ENCODE peak calls at places on chromosomes 16 and 17, in six cellular contexts. One of them, this sample, is unnamed.

GRCh38 chr17:75273968-75274708 is 3.1 kb upstream of the MIF4GD start:
- DNase-seq in heart right ventricle: no peak
- DNase-seq in SJCRH30: no peak
- DNase-seq in body of pancreas: no peak
- DNase-seq in endodermal cell: no peak
- DNase-seq in brain microvascular endothelial cell: peak; percentile 43
- DNase-seq in this sample: no peak

GRCh38 chr17:5413682-5414081 is 5.8 kb downstream of the NUP88 start:
- DNase-seq in heart right ventricle: no peak
- DNase-seq in SJCRH30: no peak
- DNase-seq in body of pancreas: no peak
- DNase-seq in endodermal cell: no peak
- DNase-seq in brain microvascular endothelial cell: peak; percentile 39
- DNase-seq in this sample: peak; percentile 77

GRCh38 chr17:81869221-81870154 is 1.6 kb downstream of the ARHGDIA start:
- DNase-seq in heart right ventricle: peak; percentile 24
- DNase-seq in SJCRH30: peak; percentile 43
- DNase-seq in body of pancreas: peak; percentile 52
- DNase-seq in endodermal cell: peak; percentile 92
- DNase-seq in brain microvascular endothelial cell: peak; percentile 9
- DNase-seq in this sample: peak; percentile 58

GRCh38 chr17:5893741-5894140 is 176.4 kb upstream of the WSCD1 start:
- DNase-seq in heart right ventricle: no peak
- DNase-seq in SJCRH30: no peak
- DNase-seq in body of pancreas: no peak
- DNase-seq in endodermal cell: peak; percentile 30
- DNase-seq in brain microvascular endothelial cell: no peak
- DNase-seq in this sample: no peak

GRCh38 chr16:51648521-51648920 is 497.5 kb upstream of the SALL1 start:
- DNase-seq in heart right ventricle: no peak
- DNase-seq in SJCRH30: no peak
- DNase-seq in body of pancreas: no peak
- DNase-seq in endodermal cell: no peak
- DNase-seq in brain microvascular endothelial cell: no peak
- DNase-seq in this sample: no peak

GRCh38 chr17:34841467-34841866 is 119.8 kb downstream of the CCT6B start:
- DNase-seq in heart right ventricle: no peak
- DNase-seq in SJCRH30: no peak
- DNase-seq in body of pancreas: no peak
- DNase-seq in endodermal cell: no peak
- DNase-seq in brain microvascular endothelial cell: no peak
- DNase-seq in this sample: no peak

GRCh38 chr17:57569021-57569420 is 176.1 kb downstream of the CCDC182 start:
- DNase-seq in heart right ventricle: no peak
- DNase-seq in SJCRH30: no peak
- DNase-seq in body of pancreas: no peak
- DNase-seq in endodermal cell: no peak
- DNase-seq in brain microvascular endothelial cell: no peak
- DNase-seq in this sample: no peak

GRCh38 chr17:14487068-14487467 is 186.2 kb downstream of the HS3ST3B1 start:
- DNase-seq in heart right ventricle: no peak
- DNase-seq in SJCRH30: no peak
- DNase-seq in body of pancreas: no peak
- DNase-seq in endodermal cell: no peak
- DNase-seq in brain microvascular endothelial cell: no peak
- DNase-seq in this sample: no peak

GRCh38 chr16:84369938-84370627 is 1.7 kb downstream of the ATP2C2 start:
- DNase-seq in heart right ventricle: no peak
- DNase-seq in SJCRH30: no peak
- DNase-seq in body of pancreas: no peak
- DNase-seq in endodermal cell: no peak
- DNase-seq in brain microvascular endothelial cell: no peak
- DNase-seq in this sample: peak; percentile 87

GRCh38 chr17:34255381-34255732 is 272 bp downstream of the CCL2 start:
- DNase-seq in heart right ventricle: no peak
- DNase-seq in SJCRH30: no peak
- DNase-seq in body of pancreas: no peak
- DNase-seq in endodermal cell: no peak
- DNase-seq in brain microvascular endothelial cell: no peak
- DNase-seq in this sample: no peak

GRCh38 chr17:81018044-81018802 is 16.7 kb upstream of the BAIAP2 start:
- DNase-seq in heart right ventricle: no peak
- DNase-seq in SJCRH30: peak; percentile 85
- DNase-seq in body of pancreas: no peak
- DNase-seq in endodermal cell: no peak
- DNase-seq in brain microvascular endothelial cell: no peak
- DNase-seq in this sample: peak; percentile 53

GRCh38 chr16:67538666-67539101 is 10.1 kb downstream of the RIPOR1 start:
- DNase-seq in heart right ventricle: no peak
- DNase-seq in SJCRH30: no peak
- DNase-seq in body of pancreas: no peak
- DNase-seq in endodermal cell: peak; percentile 74
- DNase-seq in brain microvascular endothelial cell: peak; percentile 45
- DNase-seq in this sample: peak; percentile 43

GRCh38 chr17:21218101-21218500 is 4.1 kb upstream of the TMEM11 start:
- DNase-seq in heart right ventricle: no peak
- DNase-seq in SJCRH30: no peak
- DNase-seq in body of pancreas: no peak
- DNase-seq in endodermal cell: peak; percentile 87
- DNase-seq in brain microvascular endothelial cell: peak; percentile 15
- DNase-seq in this sample: no peak

GRCh38 chr17:71033336-71033735 is 864.0 kb downstream of the KCNJ2 start:
- DNase-seq in heart right ventricle: no peak
- DNase-seq in SJCRH30: no peak
- DNase-seq in body of pancreas: no peak
- DNase-seq in endodermal cell: peak; percentile 83
- DNase-seq in brain microvascular endothelial cell: no peak
- DNase-seq in this sample: no peak

GRCh38 chr16:80200079-80200478 is 340.7 kb upstream of the DYNLRB2 start:
- DNase-seq in heart right ventricle: no peak
- DNase-seq in SJCRH30: no peak
- DNase-seq in body of pancreas: no peak
- DNase-seq in endodermal cell: no peak
- DNase-seq in brain microvascular endothelial cell: peak; percentile 26
- DNase-seq in this sample: no peak

GRCh38 chr17:2397247-2398171 is 3.4 kb downstream of the MNT start:
- DNase-seq in heart right ventricle: no peak
- DNase-seq in SJCRH30: no peak
- DNase-seq in body of pancreas: no peak
- DNase-seq in endodermal cell: no peak
- DNase-seq in brain microvascular endothelial cell: no peak
- DNase-seq in this sample: no peak

GRCh38 chr17:2399572-2400473 is 1.0 kb downstream of the MNT start:
- DNase-seq in heart right ventricle: peak; percentile 94
- DNase-seq in SJCRH30: peak; percentile 86
- DNase-seq in body of pancreas: peak; percentile 96
- DNase-seq in endodermal cell: peak; percentile 100
- DNase-seq in brain microvascular endothelial cell: peak; percentile 91
- DNase-seq in this sample: peak; percentile 98

GRCh38 chr17:2396568-2397246 is 4.2 kb downstream of the MNT start:
- DNase-seq in heart right ventricle: peak; percentile 96
- DNase-seq in SJCRH30: peak; percentile 94
- DNase-seq in body of pancreas: peak; percentile 96
- DNase-seq in endodermal cell: peak; percentile 99
- DNase-seq in brain microvascular endothelial cell: peak; percentile 97
- DNase-seq in this sample: peak; percentile 94

GRCh38 chr17:2398655-2399571 is 1.9 kb downstream of the MNT start:
- DNase-seq in heart right ventricle: peak; percentile 65
- DNase-seq in SJCRH30: peak; percentile 53
- DNase-seq in body of pancreas: peak; percentile 63
- DNase-seq in endodermal cell: peak; percentile 94
- DNase-seq in brain microvascular endothelial cell: peak; percentile 64
- DNase-seq in this sample: peak; percentile 78

GRCh38 chr17:2398188-2398587 is 2.7 kb downstream of the MNT start:
- DNase-seq in heart right ventricle: no peak
- DNase-seq in SJCRH30: no peak
- DNase-seq in body of pancreas: no peak
- DNase-seq in endodermal cell: peak; percentile 71
- DNase-seq in brain microvascular endothelial cell: no peak
- DNase-seq in this sample: no peak
- H3K27ac ChIP-seq in heart right ventricle: peak overlapping the region; percentile 94
- H3K27ac ChIP-seq in SJCRH30: no peak overlapping the region
- H3K27ac ChIP-seq in body of pancreas: peak overlapping the region; percentile 93
- H3K27ac ChIP-seq in endodermal cell: peak overlapping the region; percentile 96
- H3K27ac ChIP-seq in brain microvascular endothelial cell: peak overlapping the region; percentile 98
- H3K27ac ChIP-seq in this sample: peak overlapping the region; percentile 96

GRCh38 chr17:12395733-12396354 is 269.8 kb upstream of the MYOCD start:
- DNase-seq in heart right ventricle: no peak
- DNase-seq in SJCRH30: peak; percentile 48
- DNase-seq in body of pancreas: peak; percentile 6
- DNase-seq in endodermal cell: peak; percentile 90
- DNase-seq in brain microvascular endothelial cell: peak; percentile 35
- DNase-seq in this sample: peak; percentile 13
- H3K27ac ChIP-seq in heart right ventricle: no peak overlapping the region
- H3K27ac ChIP-seq in SJCRH30: no peak overlapping the region
- H3K27ac ChIP-seq in body of pancreas: no peak overlapping the region
- H3K27ac ChIP-seq in endodermal cell: no peak overlapping the region
- H3K27ac ChIP-seq in brain microvascular endothelial cell: no peak overlapping the region
- H3K27ac ChIP-seq in this sample: no peak overlapping the region

GRCh38 chr17:50464736-50465135 is 3.9 kb downstream of the CHAD start:
- DNase-seq in heart right ventricle: no peak
- DNase-seq in SJCRH30: no peak
- DNase-seq in body of pancreas: no peak
- DNase-seq in endodermal cell: no peak
- DNase-seq in brain microvascular endothelial cell: no peak
- DNase-seq in this sample: no peak
- H3K27ac ChIP-seq in heart right ventricle: no peak overlapping the region
- H3K27ac ChIP-seq in SJCRH30: no peak overlapping the region
- H3K27ac ChIP-seq in body of pancreas: no peak overlapping the region
- H3K27ac ChIP-seq in endodermal cell: no peak overlapping the region
- H3K27ac ChIP-seq in brain microvascular endothelial cell: no peak overlapping the region
- H3K27ac ChIP-seq in this sample: no peak overlapping the region

GRCh38 chr17:49213399-49213798 is 2.9 kb downstream of the ABI3 start:
- DNase-seq in heart right ventricle: no peak
- DNase-seq in SJCRH30: no peak
- DNase-seq in body of pancreas: no peak
- DNase-seq in endodermal cell: no peak
- DNase-seq in brain microvascular endothelial cell: no peak
- DNase-seq in this sample: no peak
- H3K27ac ChIP-seq in heart right ventricle: peak overlapping the region; percentile 88
- H3K27ac ChIP-seq in SJCRH30: no peak overlapping the region
- H3K27ac ChIP-seq in body of pancreas: no peak overlapping the region
- H3K27ac ChIP-seq in endodermal cell: no peak overlapping the region
- H3K27ac ChIP-seq in brain microvascular endothelial cell: no peak overlapping the region
- H3K27ac ChIP-seq in this sample: no peak overlapping the region

GRCh38 chr17:861364-861763 is 79.2 kb downstream of the MRM3 start:
- DNase-seq in heart right ventricle: no peak
- DNase-seq in SJCRH30: no peak
- DNase-seq in body of pancreas: no peak
- DNase-seq in endodermal cell: no peak
- DNase-seq in brain microvascular endothelial cell: no peak
- DNase-seq in this sample: no peak
- H3K27ac ChIP-seq in heart right ventricle: no peak overlapping the region
- H3K27ac ChIP-seq in SJCRH30: no peak overlapping the region
- H3K27ac ChIP-seq in body of pancreas: no peak overlapping the region
- H3K27ac ChIP-seq in endodermal cell: no peak overlapping the region
- H3K27ac ChIP-seq in brain microvascular endothelial cell: no peak overlapping the region
- H3K27ac ChIP-seq in this sample: peak overlapping the region; percentile 6

GRCh38 chr16:81432899-81433560 is 11.6 kb upstream of the CMIP start:
- DNase-seq in heart right ventricle: no peak
- DNase-seq in SJCRH30: no peak
- DNase-seq in body of pancreas: no peak
- DNase-seq in endodermal cell: no peak
- DNase-seq in brain microvascular endothelial cell: no peak
- DNase-seq in this sample: no peak
- H3K27ac ChIP-seq in heart right ventricle: peak overlapping the region; percentile 31
- H3K27ac ChIP-seq in SJCRH30: no peak overlapping the region
- H3K27ac ChIP-seq in body of pancreas: no peak overlapping the region
- H3K27ac ChIP-seq in endodermal cell: peak overlapping the region; percentile 73
- H3K27ac ChIP-seq in brain microvascular endothelial cell: no peak overlapping the region
- H3K27ac ChIP-seq in this sample: no peak overlapping the region

GRCh38 chr16:9969580-9969979 is 212.6 kb downstream of the GRIN2A start:
- DNase-seq in heart right ventricle: no peak
- DNase-seq in SJCRH30: no peak
- DNase-seq in body of pancreas: no peak
- DNase-seq in endodermal cell: no peak
- DNase-seq in brain microvascular endothelial cell: no peak
- DNase-seq in this sample: no peak
- H3K27ac ChIP-seq in heart right ventricle: no peak overlapping the region
- H3K27ac ChIP-seq in SJCRH30: no peak overlapping the region
- H3K27ac ChIP-seq in body of pancreas: no peak overlapping the region
- H3K27ac ChIP-seq in endodermal cell: no peak overlapping the region
- H3K27ac ChIP-seq in brain microvascular endothelial cell: no peak overlapping the region
- H3K27ac ChIP-seq in this sample: no peak overlapping the region

DNA sequence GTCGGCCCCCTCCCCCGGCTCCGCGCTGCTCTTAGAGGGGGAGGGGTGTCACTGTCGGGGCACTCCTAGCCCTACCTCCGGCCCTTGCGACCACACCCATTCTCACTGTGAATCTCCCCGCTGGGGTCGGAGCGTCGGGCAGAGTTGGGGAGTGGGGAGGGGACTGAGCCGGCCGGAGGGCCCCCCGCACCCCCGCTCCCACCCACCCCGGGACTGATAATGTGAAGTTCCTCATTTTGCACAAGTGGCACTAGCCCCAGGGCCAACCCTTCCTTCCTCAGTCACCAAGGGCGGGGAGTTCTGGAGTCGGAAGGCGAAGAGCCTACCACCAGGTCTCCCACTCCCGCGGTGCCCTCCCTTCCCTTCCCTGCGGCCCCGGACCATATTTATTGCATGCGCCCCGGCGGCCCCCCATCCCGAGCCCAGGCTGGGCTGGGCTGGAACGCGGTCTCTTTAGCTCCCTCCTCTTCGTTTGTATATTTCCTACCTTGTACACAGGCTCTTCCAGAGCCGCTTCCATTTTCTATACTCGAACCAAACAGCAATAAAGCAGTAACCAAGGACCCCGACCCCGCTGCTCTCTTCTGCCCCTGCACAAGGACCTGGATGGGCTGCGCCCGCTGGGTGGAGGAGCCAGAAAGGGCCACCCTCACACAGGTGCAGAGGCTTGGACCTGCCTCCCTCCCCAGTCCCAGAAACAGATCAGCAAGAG is 4.4 kb downstream of the HIC1 start:
- DNase-seq in heart right ventricle: no peak
- DNase-seq in SJCRH30: no peak
- DNase-seq in body of pancreas: no peak
- DNase-seq in endodermal cell: no peak
- DNase-seq in brain microvascular endothelial cell: no peak
- DNase-seq in this sample: no peak
- H3K27ac ChIP-seq in heart right ventricle: peak overlapping the region; percentile 93
- H3K27ac ChIP-seq in SJCRH30: no peak overlapping the region
- H3K27ac ChIP-seq in body of pancreas: peak overlapping the region; percentile 2
- H3K27ac ChIP-seq in endodermal cell: no peak overlapping the region
- H3K27ac ChIP-seq in brain microvascular endothelial cell: peak overlapping the region; percentile 89
- H3K27ac ChIP-seq in this sample: peak overlapping the region; percentile 89

GRCh38 chr17:7867881-7868329 is 10.1 kb downstream of the CYB5D1 start:
- DNase-seq in heart right ventricle: no peak
- DNase-seq in SJCRH30: no peak
- DNase-seq in body of pancreas: no peak
- DNase-seq in endodermal cell: peak; percentile 10
- DNase-seq in brain microvascular endothelial cell: no peak
- DNase-seq in this sample: peak; percentile 33
- H3K27ac ChIP-seq in heart right ventricle: peak overlapping the region; percentile 3
- H3K27ac ChIP-seq in SJCRH30: no peak overlapping the region
- H3K27ac ChIP-seq in body of pancreas: no peak overlapping the region
- H3K27ac ChIP-seq in endodermal cell: no peak overlapping the region
- H3K27ac ChIP-seq in brain microvascular endothelial cell: no peak overlapping the region
- H3K27ac ChIP-seq in this sample: no peak overlapping the region